ENCODE peak calls at places on chromosomes 11 and 22, in nine cellular contexts. X is ovary; I is EL; J is activated CD4-positive, alpha-beta T cell treated with anti-CD3 and anti-CD28 coated beads, Interleukin-2, amount 10 ng/mL, durations not matched to agents 24 days and 14 days; S is GM12892; E is AG09309; A is heart left ventricle; F is substantia nigra; N is GM10248. T is an unnamed sample.

GRCh38 chr11:3109921-3110706 is 52.9 kb upstream of the CARS1 start:
- DNase-seq in F (no peak), I (peak; percentile 39), J (peak; percentile 75), S (peak; percentile 64), N (peak; percentile 75), X (peak; percentile 26), E (no peak), A (peak; percentile 38), T (peak; percentile 28)

GRCh38 chr11:75524576-75525432 is 937 bp downstream of the GDPD5 start:
- DNase-seq in X (peak; percentile 49), A (no peak), E (no peak), N (no peak), J (peak; percentile 81), F (no peak), I (peak; percentile 34), S (peak; percentile 59), T (peak; percentile 69)

GRCh38 chr11:65912840-65913239 is 6.0 kb downstream of the C11orf68 start:
- DNase-seq in X (no peak), E (no peak), N (peak; percentile 52), F (no peak), S (no peak), A (no peak), I (peak; percentile 87), J (no peak), T (peak; percentile 93)

GRCh38 chr11:79439430-79439892 is 1.4 kb downstream of the TENM4 start:
- DNase-seq in E (no peak), J (no peak), N (peak; percentile 16), X (peak; percentile 63), I (no peak), S (no peak), A (peak; percentile 26), F (no peak), T (no peak)

GRCh38 chr11:127219704-127220103 is 219.1 kb upstream of the KIRREL3 start:
- DNase-seq in I (no peak), N (no peak), F (no peak), A (no peak), X (no peak), S (no peak), E (no peak), J (no peak), T (no peak)

GRCh38 chr11:2698386-2699184 is 1.2 kb downstream of the KCNQ1OT1 start:
- DNase-seq in N (no peak), E (no peak), X (no peak), F (no peak), J (no peak), S (no peak), I (peak; percentile 14), A (no peak), T (no peak)

GRCh38 chr11:114053406-114053805 is 6.1 kb upstream of the ZBTB16 start:
- DNase-seq in F (no peak), A (no peak), I (no peak), E (no peak), X (no peak), N (no peak), S (no peak), J (no peak), T (no peak)

GRCh38 chr11:47330002-47330911 is 22.2 kb downstream of the MYBPC3 start:
- DNase-seq in I (peak; percentile 30), N (no peak), J (no peak), F (no peak), A (peak; percentile 48), S (peak; percentile 16), E (no peak), X (no peak), T (no peak)

GRCh38 chr11:130037058-130037457 is 32.6 kb upstream of the APLP2 start:
- DNase-seq in N (no peak), J (no peak), X (no peak), I (peak; percentile 66), E (no peak), S (no peak), F (no peak), A (no peak), T (peak; percentile 65)

GRCh38 chr11:119166368-119167076 is 2.0 kb upstream of the NLRX1 start:
- DNase-seq in A (no peak), I (peak; percentile 68), N (no peak), J (no peak), S (no peak), F (no peak), X (no peak), E (no peak), T (peak; percentile 60)

GRCh38 chr11:130728185-130729160 is 187.8 kb downstream of the SNX19 start:
- DNase-seq in F (no peak), J (peak; percentile 42), X (no peak), S (no peak), A (no peak), I (no peak), E (no peak), N (no peak), T (no peak)

GRCh38 chr11:75720639-75721038 is 3.0 kb downstream of the MOGAT2 start:
- DNase-seq in A (no peak), J (no peak), I (no peak), F (no peak), N (no peak), X (no peak), E (no peak), S (no peak), T (no peak)

GRCh38 chr11:3190600-3190999 is 25.5 kb upstream of the OSBPL5 start:
- DNase-seq in I (no peak), A (no peak), S (no peak), J (no peak), N (no peak), X (no peak), F (no peak), E (no peak), T (no peak)

GRCh38 chr11:3735827-3736226 is 61.5 kb downstream of the NUP98 start:
- DNase-seq in N (no peak), F (no peak), A (no peak), S (no peak), X (no peak), I (peak; percentile 45), E (no peak), J (peak; percentile 47), T (no peak)

GRCh38 chr11:132202621-132203020 is 832.2 kb downstream of the NTM start:
- DNase-seq in N (no peak), I (peak; percentile 35), F (no peak), J (no peak), E (peak; percentile 37), X (no peak), S (no peak), A (no peak), T (no peak)

GRCh38 chr22:47395481-47395880 is 633.0 kb downstream of the TBC1D22A start:
- DNase-seq in E (no peak), S (no peak), I (no peak), F (no peak), A (no peak), X (no peak), N (no peak), J (no peak), T (peak; percentile 72)

GRCh38 chr11:126410649-126411048 is 55.2 kb downstream of the ST3GAL4 start:
- DNase-seq in X (no peak), J (no peak), E (no peak), S (no peak), N (no peak), A (peak; percentile 69), F (no peak), I (no peak), T (no peak)

GRCh38 chr11:46057489-46057888 is 63.8 kb downstream of the PHF21A start:
- DNase-seq in A (no peak), J (no peak), E (no peak), F (no peak), S (no peak), X (no peak), N (no peak), I (no peak), T (no peak)

GRCh38 chr22:35648066-35649025 is at the start of gene APOL6:
- DNase-seq in N (peak; percentile 59), X (no peak), S (no peak), J (peak; percentile 93), A (no peak), I (peak; percentile 82), E (no peak), F (peak; percentile 9), T (peak; percentile 45)

GRCh38 chr11:104856607-104857006 is 41.7 kb downstream of the CASP12 start:
- DNase-seq in F (no peak), I (no peak), N (no peak), E (no peak), A (no peak), X (no peak), S (no peak), J (no peak), T (no peak)

GRCh38 chr22:27137809-27138400 is 480.5 kb downstream of the MIAT start:
- DNase-seq in S (no peak), E (no peak), I (no peak), X (no peak), J (no peak), F (no peak), A (no peak), N (no peak), T (no peak)

GRCh38 chr22:46653596-46653995 is 33.4 kb downstream of the GRAMD4 start:
- DNase-seq in J (peak; percentile 72), E (no peak), S (no peak), I (no peak), A (no peak), N (peak; percentile 71), F (no peak), X (no peak), T (no peak)

GRCh38 chr11:19374189-19374588 is 133.4 kb upstream of the E2F8 start:
- DNase-seq in F (no peak), X (no peak), N (no peak), J (no peak), I (peak; percentile 98), E (peak; percentile 94), A (no peak), S (no peak), T (peak; percentile 98)

GRCh38 chr11:6719588-6719987 is 36.4 kb upstream of the MRPL17 start:
- DNase-seq in X (no peak), E (no peak), A (no peak), I (no peak), J (peak; percentile 21), S (no peak), F (no peak), N (no peak), T (no peak)

GRCh38 chr11:118398797-118399564 is 2.4 kb upstream of the ATP5MG start:
- DNase-seq in J (peak; percentile 90), X (no peak), S (no peak), A (no peak), F (no peak), I (no peak), E (no peak), N (no peak), T (no peak)

GRCh38 chr11:9568854-9569587 is 4.4 kb upstream of the WEE1 start:
- DNase-seq in J (peak; percentile 72), A (peak; percentile 47), X (peak; percentile 56), I (peak; percentile 88), N (no peak), S (no peak), F (no peak), E (peak; percentile 77), T (peak; percentile 73)

GRCh38 chr11:11220786-11221185 is 132.3 kb downstream of the CSNK2A3 start:
- DNase-seq in I (no peak), X (no peak), E (no peak), J (no peak), F (no peak), S (no peak), N (no peak), A (no peak), T (no peak)

T was measured in A172.